ENCODE peak calls at places on chromosome 18, in five cellular contexts. One of them, this sample, is unnamed.

GRCh38 chr18:9201224-9201623 is 64.6 kb downstream of the ANKRD12 start:
- DNase-seq in LoVo: no peak
- DNase-seq in stimulated activated CD4-positive, alpha-beta T cell treated with anti-CD3 and anti-CD28 coated beads, Interleukin-15, amount 100 ng/mL, for 48 hours: no peak
- DNase-seq in H9: no peak
- DNase-seq in left colon: no peak
- DNase-seq in this sample: no peak

GRCh38 chr18:34483198-34483597 is 226.9 kb upstream of the DTNA start:
- DNase-seq in left colon: no peak
- DNase-seq in H9: no peak
- DNase-seq in LoVo: no peak
- DNase-seq in stimulated activated CD4-positive, alpha-beta T cell treated with anti-CD3 and anti-CD28 coated beads, Interleukin-15, amount 100 ng/mL, for 48 hours: no peak
- DNase-seq in this sample: no peak

GRCh38 chr18:55861266-55861665 is 273.3 kb upstream of the TCF4 start:
- DNase-seq in stimulated activated CD4-positive, alpha-beta T cell treated with anti-CD3 and anti-CD28 coated beads, Interleukin-15, amount 100 ng/mL, for 48 hours: no peak
- DNase-seq in left colon: no peak
- DNase-seq in H9: peak
- DNase-seq in LoVo: no peak
- DNase-seq in this sample: no peak

GRCh38 chr18:58535340-58536186 is 93.3 kb downstream of the ALPK2 start:
- DNase-seq in LoVo: no peak
- DNase-seq in left colon: no peak
- DNase-seq in stimulated activated CD4-positive, alpha-beta T cell treated with anti-CD3 and anti-CD28 coated beads, Interleukin-15, amount 100 ng/mL, for 48 hours: no peak
- DNase-seq in H9: no peak
- DNase-seq in this sample: no peak

GRCh38 chr18:51196116-51196810 is 1.2 kb downstream of the MEX3C start:
- DNase-seq in LoVo: no peak
- DNase-seq in left colon: peak
- DNase-seq in stimulated activated CD4-positive, alpha-beta T cell treated with anti-CD3 and anti-CD28 coated beads, Interleukin-15, amount 100 ng/mL, for 48 hours: no peak
- DNase-seq in H9: no peak
- DNase-seq in this sample: no peak

GRCh38 chr18:52700116-52700515 is 360.1 kb downstream of the DCC start:
- DNase-seq in left colon: no peak
- DNase-seq in stimulated activated CD4-positive, alpha-beta T cell treated with anti-CD3 and anti-CD28 coated beads, Interleukin-15, amount 100 ng/mL, for 48 hours: no peak
- DNase-seq in LoVo: no peak
- DNase-seq in H9: no peak
- DNase-seq in this sample: no peak

GRCh38 chr18:45255142-45255890 is 360.0 kb upstream of the SLC14A2 start:
- DNase-seq in left colon: no peak
- DNase-seq in LoVo: peak
- DNase-seq in stimulated activated CD4-positive, alpha-beta T cell treated with anti-CD3 and anti-CD28 coated beads, Interleukin-15, amount 100 ng/mL, for 48 hours: no peak
- DNase-seq in H9: no peak
- DNase-seq in this sample: no peak

GRCh38 chr18:51236225-51236624 is 38.7 kb upstream of the MEX3C start:
- DNase-seq in stimulated activated CD4-positive, alpha-beta T cell treated with anti-CD3 and anti-CD28 coated beads, Interleukin-15, amount 100 ng/mL, for 48 hours: no peak
- DNase-seq in LoVo: peak
- DNase-seq in left colon: no peak
- DNase-seq in H9: no peak
- DNase-seq in this sample: peak

GRCh38 chr18:75324211-75324610 is 103.3 kb downstream of the SMIM21 start:
- DNase-seq in LoVo: no peak
- DNase-seq in stimulated activated CD4-positive, alpha-beta T cell treated with anti-CD3 and anti-CD28 coated beads, Interleukin-15, amount 100 ng/mL, for 48 hours: no peak
- DNase-seq in left colon: no peak
- DNase-seq in H9: no peak
- DNase-seq in this sample: no peak

GRCh38 chr18:45879681-45880655 is 54.5 kb downstream of the SIGLEC15 start:
- DNase-seq in LoVo: peak
- DNase-seq in H9: peak
- DNase-seq in stimulated activated CD4-positive, alpha-beta T cell treated with anti-CD3 and anti-CD28 coated beads, Interleukin-15, amount 100 ng/mL, for 48 hours: peak
- DNase-seq in left colon: peak
- DNase-seq in this sample: peak